ENCODE peak calls at places on chromosomes 11 and 22, in ten cellular contexts. X is fibroblast of gingiva; Z is Right ventricle myocardium superior; I is germinal center; G is activated T-cell treated with anti-CD3 and anti-CD28 coated beads, Interleukin-2, amount 50 U/mL, for 24 hours; C is NCI-H1092; R is kidney tubule cell; P is T1000; W is hepatic stellate cell; D is stimulated activated naive B cell treated with anti-CD40 and anti-IgM and Interleukin-4, amounts not matched to agents 10 μg/mL and 1 μg/mL and 100 μg/mL, for 72 hours. O is an unnamed sample.

GRCh38 chr11:65429069-65429681 is 6.6 kb downstream of the NEAT1 start:
- DNase-seq in X (peak), D (no peak), W (no peak), P (no peak), R (peak), Z (peak), I (no peak), G (peak), C (no peak), O (no peak)

GRCh38 chr11:123193742-123194141 is 1.3 kb downstream of the CLMP start:
- DNase-seq in C (no peak), X (no peak), Z (no peak), R (no peak), G (no peak), P (no peak), W (no peak), I (no peak), D (no peak), O (no peak)

GRCh38 chr22:44711236-44711560 is 9.2 kb downstream of the PRR5 start:
- DNase-seq in I (no peak), C (no peak), D (no peak), X (no peak), P (no peak), G (no peak), Z (no peak), R (no peak), W (no peak), O (peak)

GRCh38 chr11:95469268-95469667 is 238.3 kb upstream of the SESN3 start:
- DNase-seq in I (no peak), X (no peak), C (no peak), R (no peak), P (no peak), G (no peak), D (no peak), Z (no peak), W (no peak), O (no peak)

GRCh38 chr11:116189378-116190170 is 583.2 kb downstream of the BUD13 start:
- DNase-seq in G (no peak), C (no peak), W (no peak), D (no peak), X (no peak), I (no peak), R (no peak), Z (no peak), P (no peak), O (no peak)

GRCh38 chr11:33723238-33723881 is 12.9 kb downstream of the CD59 start:
- DNase-seq in P (no peak), Z (no peak), G (no peak), R (peak), D (no peak), X (peak), C (no peak), I (no peak), W (peak), O (no peak)

GRCh38 chr22:35380537-35381423 is at the start of gene HMOX1:
- DNase-seq in X (peak), R (peak), C (peak), G (peak), D (peak), P (peak), W (peak), Z (peak), I (peak), O (no peak)

GRCh38 chr11:9624448-9624847 is 39.4 kb upstream of the SWAP70 start:
- DNase-seq in W (no peak), X (no peak), G (no peak), D (no peak), C (no peak), R (no peak), I (no peak), P (no peak), Z (no peak), O (no peak)

GRCh38 chr11:288328-289144 is at the start of gene PGGHG:
- DNase-seq in Z (peak), R (peak), D (no peak), X (peak), W (peak), I (peak), C (no peak), G (peak), P (no peak), O (no peak)

GRCh38 chr11:1484716-1485503 is 1.7 kb downstream of the MOB2 start:
- DNase-seq in I (no peak), C (no peak), D (no peak), W (no peak), X (no peak), G (no peak), R (peak), P (no peak), Z (peak), O (no peak)

GRCh38 chr22:34096770-34097169 is 176.5 kb upstream of the LARGE1 start:
- DNase-seq in D (no peak), P (no peak), R (no peak), C (no peak), Z (no peak), X (no peak), G (no peak), W (no peak), I (no peak), O (no peak)

GRCh38 chr22:50017701-50018224 is 5.2 kb upstream of the IL17REL start:
- DNase-seq in X (no peak), Z (peak), D (no peak), I (no peak), W (no peak), C (no peak), R (no peak), G (no peak), P (no peak), O (no peak)

GRCh38 chr22:49236541-49237075 is 591.1 kb downstream of the BRD1 start:
- DNase-seq in D (no peak), G (no peak), W (no peak), P (no peak), Z (no peak), I (no peak), X (no peak), C (no peak), R (no peak), O (no peak)

GRCh38 chr22:36461665-36462474 is 19.6 kb downstream of the TXN2 start:
- DNase-seq in X (peak), D (no peak), C (no peak), P (peak), G (no peak), W (peak), R (peak), I (no peak), Z (peak), O (no peak)